ENCODE peak calls at places on chromosomes 1 and 21, in six cellular contexts. Q is Right ventricle myocardium inferior; E is activated CD8-positive, alpha-beta memory T cell treated with anti-CD3 and anti-CD28 coated beads for 48 hours; G is SW480; H is smooth muscle cell of the brain vasculature; U is EH. W is an unnamed sample.
A peak's percentile ranks its signal among the peaks of the same experiment; 100 is the strongest.

GRCh38 chr1:13593511-13594131 is 10.0 kb downstream of the PDPN start:
- DNase-seq in Q (no peak), E (no peak), G (no peak), H (no peak), U (no peak), W (no peak)

GRCh38 chr1:220751130-220751529 is 3.0 kb downstream of the MTARC2 start:
- DNase-seq in Q (no peak), E (no peak), G (no peak), H (no peak), U (no peak), W (no peak)

GRCh38 chr21:45651921-45652320 is 8.4 kb downstream of the PCBP3 start:
- DNase-seq in Q (no peak), E (no peak), G (no peak), H (no peak), U (no peak), W (no peak)

GRCh38 chr1:39915499-39916129 is 13.9 kb upstream of the MYCL start:
- DNase-seq in Q (peak; percentile 5), E (no peak), G (peak; percentile 20), H (no peak), U (no peak), W (no peak)

GRCh38 chr1:98327151-98327918 is 334.2 kb upstream of the SNX7 start:
- DNase-seq in Q (no peak), E (no peak), G (no peak), H (no peak), U (peak; percentile 89), W (no peak)

GRCh38 chr21:43976661-43977060 is 35.4 kb upstream of the TRAPPC10 start:
- DNase-seq in Q (no peak), E (no peak), G (no peak), H (no peak), U (no peak), W (no peak)

GRCh38 chr1:113768916-113769598 is 9.8 kb upstream of the PHTF1 start:
- DNase-seq in Q (no peak), E (no peak), G (no peak), H (no peak), U (no peak), W (no peak)

GRCh38 chr1:57578099-57578498 is 154.2 kb upstream of the DAB1 start:
- DNase-seq in Q (no peak), E (no peak), G (no peak), H (no peak), U (no peak), W (no peak)

GRCh38 chr1:97262842-97263241 is 541.3 kb downstream of the PTBP2 start:
- DNase-seq in Q (no peak), E (no peak), G (no peak), H (no peak), U (no peak), W (no peak)

GRCh38 chr1:170661646-170662411 is 2.1 kb upstream of the PRRX1 start:
- DNase-seq in Q (no peak), E (no peak), G (no peak), H (no peak), U (peak; percentile 76), W (no peak)

GRCh38 chr1:152565535-152566215 is 905 bp downstream of the LCE3E start:
- DNase-seq in Q (no peak), E (no peak), G (no peak), H (no peak), U (no peak), W (no peak)

GRCh38 chr1:102434421-102434820 is 437.7 kb upstream of the OLFM3 start:
- DNase-seq in Q (no peak), E (no peak), G (peak; percentile 1), H (no peak), U (peak; percentile 27), W (peak; percentile 2)

GRCh38 chr1:24935615-24936484 is 5.8 kb upstream of the RUNX3 start:
- DNase-seq in Q (no peak), E (no peak), G (peak; percentile 39), H (no peak), U (no peak), W (no peak)

GRCh38 chr1:41936107-41936506 is 17.4 kb upstream of the HIVEP3 start:
- DNase-seq in Q (no peak), E (no peak), G (peak; percentile 70), H (no peak), U (peak; percentile 56), W (no peak)

GRCh38 chr1:231419738-231420298 is 2.3 kb downstream of the EGLN1 start:
- DNase-seq in Q (no peak), E (no peak), G (peak; percentile 25), H (no peak), U (peak; percentile 14), W (no peak)

GRCh38 chr1:168945870-168946269 is 160.6 kb upstream of the ATP1B1 start:
- DNase-seq in Q (peak; percentile 64), E (no peak), G (no peak), H (no peak), U (peak; percentile 2), W (no peak)

GRCh38 chr1:228979325-228979699 is 244.0 kb downstream of the RHOU start:
- DNase-seq in Q (no peak), E (no peak), G (no peak), H (no peak), U (no peak), W (no peak)

GRCh38 chr1:156750191-156750931 is 1.1 kb downstream of the HDGF start:
- DNase-seq in Q (no peak), E (no peak), G (peak; percentile 62), H (no peak), U (peak; percentile 42), W (no peak)

GRCh38 chr1:116203192-116203723 is 92.1 kb downstream of the MAB21L3 start:
- DNase-seq in Q (no peak), E (no peak), G (no peak), H (no peak), U (no peak), W (no peak)

GRCh38 chr21:30634906-30635305 is at the start of gene KRTAP20-2:
- DNase-seq in Q (no peak), E (no peak), G (no peak), H (no peak), U (no peak), W (no peak)

GRCh38 chr1:14429577-14429976 is 168.9 kb upstream of the KAZN start:
- DNase-seq in Q (no peak), E (no peak), G (no peak), H (no peak), U (no peak), W (no peak)

GRCh38 chr1:155064109-155064812 is 721 bp downstream of the EFNA4 start:
- DNase-seq in Q (peak; percentile 68), E (no peak), G (peak; percentile 62), H (no peak), U (peak; percentile 32), W (no peak)

GRCh38 chr1:67647036-67647798 is 37.8 kb upstream of the GADD45A start:
- DNase-seq in Q (no peak), E (no peak), G (peak; percentile 37), H (no peak), U (peak; percentile 69), W (no peak)

GRCh38 chr1:14970115-14970798 is 183.3 kb upstream of the TMEM51 start:
- DNase-seq in Q (no peak), E (no peak), G (peak; percentile 79), H (peak; percentile 53), U (peak; percentile 97), W (peak; percentile 18)

GRCh38 chr1:21574464-21575151 is 65.4 kb downstream of the ALPL start:
- DNase-seq in Q (peak; percentile 86), E (no peak), G (peak; percentile 92), H (no peak), U (peak; percentile 10), W (no peak)

GRCh38 chr1:111570781-111571181 is 48.8 kb upstream of the RAP1A start:
- DNase-seq in Q (no peak), E (no peak), G (no peak), H (no peak), U (peak; percentile 13), W (no peak)

GRCh38 chr1:182084487-182085316 is 23.2 kb upstream of the ZNF648 start:
- DNase-seq in Q (peak; percentile 91), E (peak; percentile 45), G (peak; percentile 65), H (peak; percentile 32), U (peak; percentile 81), W (no peak)

GRCh38 chr21:28099296-28099695 is 893.4 kb downstream of the LTN1 start:
- DNase-seq in Q (peak; percentile 74), E (no peak), G (no peak), H (no peak), U (peak; percentile 9), W (no peak)

GRCh38 chr1:11071463-11072215 is 11.8 kb upstream of the SRM start:
- DNase-seq in Q (no peak), E (no peak), G (no peak), H (no peak), U (no peak), W (no peak)

GRCh38 chr1:221117548-221117951 is 238.3 kb downstream of the HLX start:
- DNase-seq in Q (no peak), E (no peak), G (peak; percentile 13), H (no peak), U (peak; percentile 95), W (no peak)

GRCh38 chr1:36224537-36225297 is 474 bp downstream of the THRAP3 start:
- DNase-seq in Q (peak; percentile 90), E (no peak), G (peak; percentile 87), H (no peak), U (peak; percentile 94), W (peak; percentile 38)